ENCODE peak calls at places on chromosomes 4 and X, in eight cellular contexts. T, Z, Q, H, L, N, G and P are unnamed samples.

GRCh38 chr4:22850630-22851029 is 157.9 kb downstream of the GBA3 start:
- DNase-seq in T (no peak), Z (no peak), Q (no peak), H (no peak), L (no peak), N (no peak), G (no peak), P (no peak)

GRCh38 chrX:129235903-129236302 is 287.4 kb downstream of the SMARCA1 start:
- DNase-seq in T (no peak), Z (no peak), Q (no peak), H (no peak), L (no peak), N (peak), G (no peak), P (no peak)

GRCh38 chr4:89245459-89245858 is 62.1 kb downstream of the GPRIN3 start:
- DNase-seq in T (no peak), Z (no peak), Q (no peak), H (no peak), L (no peak), N (no peak), G (no peak), P (no peak)

GRCh38 chr4:173924561-173924960 is 358.9 kb downstream of the FBXO8 start:
- DNase-seq in T (no peak), Z (no peak), Q (no peak), H (no peak), L (no peak), N (peak), G (no peak), P (no peak)

GRCh38 chrX:107674480-107675364 is 46.4 kb downstream of the PRPS1 start:
- DNase-seq in T (peak), Z (peak), Q (peak), H (peak), L (peak), N (peak), G (peak), P (peak)

GRCh38 chr4:144787365-144788263 is 141.7 kb downstream of the HHIP start:
- DNase-seq in T (no peak), Z (no peak), Q (no peak), H (no peak), L (peak), N (peak), G (no peak), P (no peak)

GRCh38 chrX:105765691-105766090 is 56.6 kb upstream of the NRK start:
- DNase-seq in T (no peak), Z (no peak), Q (no peak), H (no peak), L (no peak), N (no peak), G (no peak), P (no peak)

GRCh38 chr4:113394730-113395530 is 345.5 kb downstream of the ANK2 start:
- DNase-seq in T (peak), Z (peak), Q (peak), H (peak), L (peak), N (peak), G (no peak), P (no peak)

GRCh38 chrX:261167-261857 is 19.9 kb upstream of the PLCXD1 start:
- DNase-seq in T (no peak), Z (no peak), Q (peak), H (peak), L (no peak), N (peak), G (no peak), P (no peak)
- H3K27ac ChIP-seq in T (no peak), Z (no peak), Q (peak), H (no peak), L (no peak), N (no peak), G (no peak), P (no peak)

GRCh38 chr4:26826721-26827120 is 33.9 kb upstream of the STIM2 start:
- DNase-seq in T (no peak), Z (peak), Q (no peak), H (peak), L (no peak), N (no peak), G (no peak), P (no peak)
- H3K27ac ChIP-seq in T (no peak), Z (peak), Q (no peak), H (no peak), L (no peak), N (no peak), G (no peak), P (no peak)

DNA sequence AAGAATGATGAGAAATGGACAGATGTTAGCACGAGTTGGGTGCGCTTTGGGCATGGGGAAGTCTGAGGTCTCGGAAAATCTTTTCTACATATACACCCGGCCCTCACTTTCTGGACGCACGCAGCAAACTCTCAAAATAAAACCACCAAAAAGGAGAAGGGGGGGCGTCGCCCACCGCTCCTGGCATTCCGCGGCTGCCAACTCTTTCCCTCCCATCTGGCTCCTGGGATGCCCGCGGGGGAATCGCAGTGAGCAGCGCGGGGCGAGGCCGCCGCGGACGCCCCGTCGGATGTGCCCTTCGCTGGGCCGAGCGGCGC is 697 bp downstream of the IGFBP7 start:
- DNase-seq in T (no peak), Z (no peak), Q (no peak), H (no peak), L (no peak), N (no peak), G (no peak), P (no peak)
- H3K27ac ChIP-seq in T (no peak), Z (peak), Q (no peak), H (peak), L (peak), N (peak), G (peak), P (no peak)

GRCh38 chr4:75338352-75338880 is 175.8 kb downstream of the RCHY1 start:
- DNase-seq in T (no peak), Z (no peak), Q (no peak), H (no peak), L (no peak), N (no peak), G (no peak), P (no peak)

GRCh38 chr4:75345436-75345835 is 168.8 kb downstream of the RCHY1 start:
- DNase-seq in T (no peak), Z (no peak), Q (no peak), H (no peak), L (no peak), N (peak), G (no peak), P (no peak)

GRCh38 chr4:75343333-75343732 is 170.9 kb downstream of the RCHY1 start:
- DNase-seq in T (no peak), Z (no peak), Q (no peak), H (no peak), L (no peak), N (no peak), G (no peak), P (no peak)

GRCh38 chr4:75344915-75345314 is 169.3 kb downstream of the RCHY1 start:
- DNase-seq in T (no peak), Z (no peak), Q (no peak), H (no peak), L (peak), N (peak), G (no peak), P (no peak)

GRCh38 chr4:75340561-75340960 is 173.6 kb downstream of the RCHY1 start:
- DNase-seq in T (no peak), Z (no peak), Q (no peak), H (no peak), L (no peak), N (no peak), G (no peak), P (no peak)
- H3K27ac ChIP-seq in T (no peak), Z (no peak), Q (no peak), H (no peak), L (no peak), N (no peak), G (no peak), P (no peak)

DNA sequence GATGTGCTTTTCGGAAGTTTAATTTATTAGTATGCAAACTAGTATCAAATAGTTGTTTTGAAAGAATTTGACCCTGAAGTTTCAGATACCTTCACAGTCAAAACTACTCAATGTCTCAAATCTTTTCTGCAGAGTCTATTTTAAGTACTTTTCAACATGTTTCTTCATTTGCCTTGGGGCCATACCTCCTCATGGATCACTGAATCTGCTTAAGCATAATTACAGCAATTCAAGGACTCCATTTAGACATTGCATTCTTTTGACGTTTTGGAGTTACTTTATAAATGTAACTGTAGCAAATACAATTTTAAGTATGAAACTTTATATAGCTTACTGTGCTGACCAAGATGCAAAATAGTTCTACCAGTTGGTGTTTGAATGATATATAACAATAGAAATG is 25.5 kb downstream of the PALLD start:
- DNase-seq in T (no peak), Z (no peak), Q (no peak), H (no peak), L (no peak), N (no peak), G (no peak), P (no peak)
- H3K27ac ChIP-seq in T (no peak), Z (no peak), Q (no peak), H (peak), L (no peak), N (no peak), G (no peak), P (no peak)

GRCh38 chr4:118746251-118746919 is 61.2 kb downstream of the METTL14 start:
- DNase-seq in T (no peak), Z (no peak), Q (no peak), H (peak), L (no peak), N (no peak), G (no peak), P (no peak)
- H3K27ac ChIP-seq in T (no peak), Z (no peak), Q (no peak), H (peak), L (no peak), N (no peak), G (peak), P (no peak)

DNA sequence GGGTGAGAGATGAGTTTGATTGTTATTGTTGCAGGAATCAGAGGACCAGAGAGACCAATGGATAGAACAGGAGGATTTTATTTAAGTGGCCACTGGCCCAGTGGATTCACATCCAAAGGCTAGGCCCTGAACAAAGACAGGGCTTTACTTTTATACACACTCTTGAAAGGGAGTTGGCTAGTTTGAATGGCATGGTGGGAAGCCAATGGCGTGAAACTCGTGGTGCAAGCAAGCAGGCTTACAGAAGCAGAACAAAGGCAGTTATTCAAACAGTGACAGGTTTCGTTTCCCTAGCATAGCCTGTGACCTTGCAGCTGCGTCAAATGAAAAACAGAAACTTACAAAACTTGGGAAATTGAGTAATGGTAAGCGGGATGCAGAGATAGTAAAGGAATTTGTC is 110.2 kb upstream of the PRDX4 start:
- DNase-seq in T (no peak), Z (no peak), Q (no peak), H (no peak), L (no peak), N (peak), G (no peak), P (no peak)
- H3K27ac ChIP-seq in T (no peak), Z (no peak), Q (no peak), H (no peak), L (no peak), N (no peak), G (no peak), P (no peak)

GRCh38 chr4:185826381-185826780 is 14.4 kb upstream of the SORBS2 start:
- DNase-seq in T (no peak), Z (no peak), Q (no peak), H (no peak), L (no peak), N (no peak), G (no peak), P (no peak)
- H3K27ac ChIP-seq in T (no peak), Z (no peak), Q (no peak), H (no peak), L (no peak), N (no peak), G (peak), P (no peak)

GRCh38 chr4:646460-646859 is 21.1 kb downstream of the PDE6B start:
- DNase-seq in T (no peak), Z (no peak), Q (no peak), H (no peak), L (no peak), N (no peak), G (no peak), P (peak)
- H3K27ac ChIP-seq in T (no peak), Z (no peak), Q (no peak), H (no peak), L (no peak), N (no peak), G (no peak), P (no peak)